ENCODE peak calls at places on chromosomes 1 and 21, in five cellular contexts. V is colonic mucosa, Z is esophagus squamous epithelium, Y is psoas muscle, R is OCI-LY7. J is an unnamed sample. For H3K4me1, the result is how much of the 10 kb centered on the place peaks cover.

GRCh38 chr1:54944610-54945392 is 35.6 kb upstream of the TMEM61 start:
- DNase-seq in V (peak), Z (no peak), Y (peak), R (peak), J (peak)

GRCh38 chr1:36693116-36693515 is 210.4 kb upstream of the CSF3R start:
- DNase-seq in V (no peak), Z (no peak), Y (no peak), R (no peak), J (no peak)

GRCh38 chr1:72283204-72284083 is 1.1 kb upstream of the NEGR1 start:
- DNase-seq in V (peak), Z (no peak), Y (peak), R (no peak), J (peak)

GRCh38 chr1:44723496-44724407 is 7.2 kb downstream of the RNU5D-1 start:
- DNase-seq in V (no peak), Z (no peak), Y (no peak), R (peak), J (no peak)

GRCh38 chr1:17994046-17994445 is 113.6 kb upstream of the IGSF21 start:
- DNase-seq in V (peak), Z (no peak), Y (no peak), R (no peak), J (no peak)

GRCh38 chr1:93680121-93681094 is 1.2 kb downstream of the BCAR3 start:
- DNase-seq in V (peak), Z (peak), Y (peak), R (peak), J (peak)

GRCh38 chr1:93143136-93143535 is 37.1 kb downstream of the TMED5 start:
- DNase-seq in V (no peak), Z (no peak), Y (no peak), R (no peak), J (no peak)

GRCh38 chr1:19799877-19800804 is at the start of gene TMCO4:
- DNase-seq in V (peak), Z (peak), Y (peak), R (peak), J (peak)

GRCh38 chr1:26124433-26125318 is 13.1 kb downstream of the PDIK1L start:
- DNase-seq in V (no peak), Z (no peak), Y (no peak), R (no peak), J (no peak)

GRCh38 chr1:26122988-26123973 is 11.7 kb downstream of the PDIK1L start:
- DNase-seq in V (no peak), Z (no peak), Y (no peak), R (no peak), J (no peak)

GRCh38 chr1:26126321-26127084 is 14.9 kb downstream of the PDIK1L start:
- DNase-seq in V (peak), Z (no peak), Y (no peak), R (peak), J (peak)

GRCh38 chr1:26125946-26126320 is 14.3 kb downstream of the PDIK1L start:
- DNase-seq in V (no peak), Z (no peak), Y (no peak), R (no peak), J (no peak)

GRCh38 chr1:26125382-26125781 is 13.8 kb downstream of the PDIK1L start:
- DNase-seq in V (no peak), Z (no peak), Y (no peak), R (no peak), J (no peak)
- H3K4me1 ChIP-seq in V (under half), Z (half or more), Y (half or more), R (under half), J (under half)

GRCh38 chr1:230084408-230085177 is 17.6 kb downstream of the GALNT2 start:
- DNase-seq in V (no peak), Z (no peak), Y (peak), R (no peak), J (no peak)
- H3K4me3 ChIP-seq in V (no peak), Z (no peak), Y (no peak), R (no peak), J (no peak)

DNA sequence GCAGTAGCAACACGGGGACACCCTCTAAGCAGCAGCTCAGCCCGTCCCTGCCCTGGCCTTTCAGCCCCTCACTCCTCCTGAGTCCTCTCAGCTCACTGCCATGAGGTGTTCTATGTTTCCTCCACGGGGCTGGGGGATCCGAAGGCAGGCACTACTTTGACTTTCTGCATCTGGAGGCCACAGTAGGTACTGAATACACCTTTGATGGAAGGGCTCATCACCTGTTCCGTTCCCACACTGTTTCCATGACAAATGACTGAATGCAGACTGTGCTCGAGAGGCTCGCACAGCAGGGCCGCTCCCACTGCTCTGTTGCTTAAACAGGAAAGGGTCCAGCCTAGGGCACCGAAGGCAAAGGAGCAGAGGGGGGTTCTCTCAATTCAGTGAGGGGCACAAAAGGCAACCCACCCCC is 77.6 kb upstream of the DNAH14 start:
- DNase-seq in V (no peak), Z (no peak), Y (no peak), R (no peak), J (no peak)
- TF ChIP-seq CTCF in V (no peak), Z (no peak), Y (no peak), R (peak), J (no peak)

DNA sequence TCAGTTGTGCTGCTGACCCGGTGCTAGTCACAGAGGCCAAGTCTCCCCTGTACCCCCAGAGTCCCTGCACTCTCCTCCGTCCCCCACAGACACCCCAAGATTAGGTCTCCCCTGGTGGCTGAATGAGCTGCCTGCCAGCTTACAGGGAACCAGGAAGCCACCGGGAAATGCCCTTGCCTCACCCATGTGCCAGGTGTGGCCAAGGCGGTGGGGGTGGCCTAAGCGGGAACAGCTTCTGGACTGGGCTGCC is 32.7 kb downstream of the HSPG2 start:
- DNase-seq in V (peak), Z (no peak), Y (no peak), R (no peak), J (peak)
- H3K4me1 ChIP-seq in V (under half), Z (half or more), Y (half or more), R (under half), J (half or more)

GRCh38 chr21:45972716-45973474 is 8.7 kb upstream of the COL6A1 start:
- DNase-seq in V (no peak), Z (no peak), Y (peak), R (no peak), J (no peak)
- H3K4me3 ChIP-seq in V (peak), Z (peak), Y (peak), R (no peak), J (no peak)

GRCh38 chr1:49627781-49628180 is 396.0 kb downstream of the AGBL4 start:
- DNase-seq in V (no peak), Z (no peak), Y (no peak), R (no peak), J (no peak)

GRCh38 chr1:49626474-49626873 is 397.3 kb downstream of the AGBL4 start:
- DNase-seq in V (no peak), Z (no peak), Y (no peak), R (no peak), J (no peak)

GRCh38 chr1:49630156-49630555 is 393.6 kb downstream of the AGBL4 start:
- DNase-seq in V (no peak), Z (no peak), Y (no peak), R (no peak), J (no peak)
- TF ChIP-seq CTCF in V (no peak), Z (no peak), Y (no peak), R (no peak), J (no peak)

DNA sequence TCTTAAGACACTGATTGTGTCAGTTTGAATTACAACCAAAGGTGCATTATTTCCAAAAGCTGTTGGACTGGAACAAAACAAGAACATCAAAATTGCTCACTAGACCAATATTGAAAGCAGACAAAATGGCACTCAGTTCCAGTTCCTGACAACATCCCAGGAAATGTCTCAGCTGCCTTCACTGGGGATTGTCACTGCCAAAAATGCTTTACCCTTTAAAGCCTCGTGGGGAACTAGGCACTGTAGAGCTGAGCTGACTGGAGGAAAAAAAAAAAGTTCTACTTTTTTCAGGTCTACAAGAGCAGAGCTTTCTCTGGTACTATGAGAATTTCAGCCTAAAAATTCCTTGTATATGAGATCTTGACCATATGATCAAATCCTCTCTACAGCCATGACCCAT is 21.9 kb downstream of the GPR52 start:
- DNase-seq in V (no peak), Z (no peak), Y (no peak), R (no peak), J (no peak)
- H3K4me1 ChIP-seq in V (under half), Z (under half), Y (under half), R (under half), J (under half)

DNA sequence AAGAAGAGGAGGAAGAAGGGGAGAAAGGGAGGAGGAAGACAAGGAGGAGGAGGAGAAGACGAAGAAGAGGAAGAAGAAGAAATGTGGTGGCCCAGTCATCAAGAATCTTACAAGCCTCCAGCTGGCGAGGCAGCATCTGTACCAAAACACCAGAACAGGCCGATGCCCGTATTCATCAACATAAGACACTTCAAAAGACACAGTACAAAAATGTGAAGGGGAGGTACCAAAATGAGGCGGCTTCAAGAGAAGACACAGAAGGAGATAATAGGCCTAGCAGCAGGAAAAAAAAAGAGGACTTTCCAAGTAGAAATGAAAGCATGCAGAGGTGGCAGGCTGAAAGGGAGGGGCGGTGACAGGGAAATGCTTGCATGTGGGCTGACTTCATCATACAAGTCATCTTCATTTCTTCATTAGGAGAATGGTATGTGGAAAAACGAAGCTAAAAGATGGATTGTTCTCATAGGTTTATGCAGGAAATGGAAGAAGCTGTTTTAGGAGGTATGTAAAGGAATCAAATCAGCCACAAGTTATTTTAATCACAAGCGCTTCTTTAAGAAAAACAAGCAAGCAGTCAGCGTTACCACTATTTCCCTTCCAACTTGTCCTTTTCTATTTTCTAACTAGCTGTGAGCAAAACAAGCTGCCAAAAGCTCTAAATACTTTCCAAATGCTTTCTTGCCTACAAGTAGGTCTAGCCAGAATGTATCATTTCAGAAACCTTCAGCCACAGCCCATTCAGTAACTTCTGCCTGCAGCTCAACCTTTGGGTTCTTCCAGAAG is 192.3 kb downstream of the SLC45A1 start:
- DNase-seq in V (no peak), Z (no peak), Y (no peak), R (peak), J (no peak)
- H3K4me3 ChIP-seq in V (no peak), Z (no peak), Y (peak), R (peak), J (no peak)

DNA sequence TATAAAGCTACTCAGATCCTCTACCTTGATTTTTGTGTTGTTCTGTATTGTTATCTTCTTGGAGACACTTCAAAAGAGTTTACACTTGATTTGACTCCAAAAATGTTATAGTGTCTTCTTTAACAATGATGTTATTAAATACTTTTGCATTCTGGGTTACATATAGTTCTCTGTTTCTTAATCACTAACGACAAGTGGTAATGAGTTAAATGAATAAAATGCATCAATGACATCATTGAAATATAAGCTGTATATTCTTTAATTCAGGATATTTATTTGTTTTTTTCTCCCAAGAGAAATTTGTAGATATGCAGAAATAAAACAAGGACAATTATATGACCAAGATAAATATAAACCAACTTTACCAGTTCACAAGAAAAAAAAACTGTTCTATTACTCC is 7.2 kb upstream of the CFHR5 start:
- DNase-seq in V (no peak), Z (no peak), Y (no peak), R (no peak), J (no peak)
- TF ChIP-seq CTCF in V (no peak), Z (no peak), Y (no peak), R (no peak), J (no peak)

J was measured in mucosa of descending colon.